ENCODE peak calls at places on chromosomes 7 and 10, in nine cellular contexts. One of them, this sample, is unnamed.

GRCh38 chr7:6226194-6226799 is 46.1 kb downstream of the CYTH3 start:
- DNase-seq in DMS53: no peak
- DNase-seq in fibroblast of lung: peak
- DNase-seq in LHCN-M2: no peak
- DNase-seq in stimulated activated CD8-positive, alpha-beta memory T cell treated with anti-CD3 and anti-CD28 coated beads, Interleukin-7, amount 100 ng/mL, for 1 hour: no peak
- DNase-seq in stimulated activated naive CD8-positive, alpha-beta T cell treated with anti-CD3 and anti-CD28 coated beads, Interleukin-15, Interleukin-2, amounts not matched to agents 100 U/mL and 50 U/mL, for 24 hours: no peak
- DNase-seq in cardiac septum: no peak
- DNase-seq in heart left ventricle: no peak
- DNase-seq in cerebellar cortex: no peak
- DNase-seq in this sample: no peak

GRCh38 chr10:91340613-91341362 is 69.4 kb upstream of the HECTD2 start:
- DNase-seq in DMS53: no peak
- DNase-seq in fibroblast of lung: peak
- DNase-seq in LHCN-M2: peak
- DNase-seq in stimulated activated CD8-positive, alpha-beta memory T cell treated with anti-CD3 and anti-CD28 coated beads, Interleukin-7, amount 100 ng/mL, for 1 hour: no peak
- DNase-seq in stimulated activated naive CD8-positive, alpha-beta T cell treated with anti-CD3 and anti-CD28 coated beads, Interleukin-15, Interleukin-2, amounts not matched to agents 100 U/mL and 50 U/mL, for 24 hours: no peak
- DNase-seq in cardiac septum: no peak
- DNase-seq in heart left ventricle: peak
- DNase-seq in cerebellar cortex: no peak
- DNase-seq in this sample: no peak

GRCh38 chr7:13963925-13964324 is 25.5 kb downstream of the ETV1 start:
- DNase-seq in DMS53: no peak
- DNase-seq in fibroblast of lung: no peak
- DNase-seq in LHCN-M2: no peak
- DNase-seq in stimulated activated CD8-positive, alpha-beta memory T cell treated with anti-CD3 and anti-CD28 coated beads, Interleukin-7, amount 100 ng/mL, for 1 hour: no peak
- DNase-seq in stimulated activated naive CD8-positive, alpha-beta T cell treated with anti-CD3 and anti-CD28 coated beads, Interleukin-15, Interleukin-2, amounts not matched to agents 100 U/mL and 50 U/mL, for 24 hours: no peak
- DNase-seq in cardiac septum: no peak
- DNase-seq in heart left ventricle: no peak
- DNase-seq in cerebellar cortex: no peak
- DNase-seq in this sample: no peak

GRCh38 chr10:130993612-130994011 is 317.9 kb downstream of the TCERG1L start:
- DNase-seq in DMS53: no peak
- DNase-seq in fibroblast of lung: no peak
- DNase-seq in LHCN-M2: no peak
- DNase-seq in stimulated activated CD8-positive, alpha-beta memory T cell treated with anti-CD3 and anti-CD28 coated beads, Interleukin-7, amount 100 ng/mL, for 1 hour: no peak
- DNase-seq in stimulated activated naive CD8-positive, alpha-beta T cell treated with anti-CD3 and anti-CD28 coated beads, Interleukin-15, Interleukin-2, amounts not matched to agents 100 U/mL and 50 U/mL, for 24 hours: no peak
- DNase-seq in cardiac septum: no peak
- DNase-seq in heart left ventricle: no peak
- DNase-seq in cerebellar cortex: no peak
- DNase-seq in this sample: no peak

GRCh38 chr10:78991187-78991586 is 77.6 kb upstream of the ZMIZ1 start:
- DNase-seq in DMS53: peak
- DNase-seq in fibroblast of lung: no peak
- DNase-seq in LHCN-M2: peak
- DNase-seq in stimulated activated CD8-positive, alpha-beta memory T cell treated with anti-CD3 and anti-CD28 coated beads, Interleukin-7, amount 100 ng/mL, for 1 hour: no peak
- DNase-seq in stimulated activated naive CD8-positive, alpha-beta T cell treated with anti-CD3 and anti-CD28 coated beads, Interleukin-15, Interleukin-2, amounts not matched to agents 100 U/mL and 50 U/mL, for 24 hours: no peak
- DNase-seq in cardiac septum: no peak
- DNase-seq in heart left ventricle: no peak
- DNase-seq in cerebellar cortex: no peak
- DNase-seq in this sample: no peak

GRCh38 chr10:78341953-78342614 is 308.4 kb downstream of the RPS24 start:
- DNase-seq in DMS53: no peak
- DNase-seq in fibroblast of lung: no peak
- DNase-seq in LHCN-M2: no peak
- DNase-seq in stimulated activated CD8-positive, alpha-beta memory T cell treated with anti-CD3 and anti-CD28 coated beads, Interleukin-7, amount 100 ng/mL, for 1 hour: no peak
- DNase-seq in stimulated activated naive CD8-positive, alpha-beta T cell treated with anti-CD3 and anti-CD28 coated beads, Interleukin-15, Interleukin-2, amounts not matched to agents 100 U/mL and 50 U/mL, for 24 hours: no peak
- DNase-seq in cardiac septum: peak
- DNase-seq in heart left ventricle: no peak
- DNase-seq in cerebellar cortex: no peak
- DNase-seq in this sample: no peak

GRCh38 chr10:13683017-13683416 is 96.3 kb downstream of the PRPF18 start:
- DNase-seq in DMS53: no peak
- DNase-seq in fibroblast of lung: no peak
- DNase-seq in LHCN-M2: no peak
- DNase-seq in stimulated activated CD8-positive, alpha-beta memory T cell treated with anti-CD3 and anti-CD28 coated beads, Interleukin-7, amount 100 ng/mL, for 1 hour: no peak
- DNase-seq in stimulated activated naive CD8-positive, alpha-beta T cell treated with anti-CD3 and anti-CD28 coated beads, Interleukin-15, Interleukin-2, amounts not matched to agents 100 U/mL and 50 U/mL, for 24 hours: no peak
- DNase-seq in cardiac septum: no peak
- DNase-seq in heart left ventricle: no peak
- DNase-seq in cerebellar cortex: no peak
- DNase-seq in this sample: no peak

GRCh38 chr10:47206449-47207279 is 93.3 kb upstream of the GDF10 start:
- DNase-seq in DMS53: no peak
- DNase-seq in fibroblast of lung: no peak
- DNase-seq in LHCN-M2: no peak
- DNase-seq in stimulated activated CD8-positive, alpha-beta memory T cell treated with anti-CD3 and anti-CD28 coated beads, Interleukin-7, amount 100 ng/mL, for 1 hour: no peak
- DNase-seq in stimulated activated naive CD8-positive, alpha-beta T cell treated with anti-CD3 and anti-CD28 coated beads, Interleukin-15, Interleukin-2, amounts not matched to agents 100 U/mL and 50 U/mL, for 24 hours: no peak
- DNase-seq in cardiac septum: no peak
- DNase-seq in heart left ventricle: no peak
- DNase-seq in cerebellar cortex: no peak
- DNase-seq in this sample: no peak

GRCh38 chr7:74306737-74307469 is 17.7 kb downstream of the CLIP2 start:
- DNase-seq in DMS53: no peak
- DNase-seq in fibroblast of lung: peak
- DNase-seq in LHCN-M2: peak
- DNase-seq in stimulated activated CD8-positive, alpha-beta memory T cell treated with anti-CD3 and anti-CD28 coated beads, Interleukin-7, amount 100 ng/mL, for 1 hour: no peak
- DNase-seq in stimulated activated naive CD8-positive, alpha-beta T cell treated with anti-CD3 and anti-CD28 coated beads, Interleukin-15, Interleukin-2, amounts not matched to agents 100 U/mL and 50 U/mL, for 24 hours: peak
- DNase-seq in cardiac septum: no peak
- DNase-seq in heart left ventricle: peak
- DNase-seq in cerebellar cortex: peak
- DNase-seq in this sample: peak

GRCh38 chr10:75683158-75683557 is 251.7 kb downstream of the LRMDA start:
- DNase-seq in DMS53: no peak
- DNase-seq in fibroblast of lung: peak
- DNase-seq in LHCN-M2: no peak
- DNase-seq in stimulated activated CD8-positive, alpha-beta memory T cell treated with anti-CD3 and anti-CD28 coated beads, Interleukin-7, amount 100 ng/mL, for 1 hour: no peak
- DNase-seq in stimulated activated naive CD8-positive, alpha-beta T cell treated with anti-CD3 and anti-CD28 coated beads, Interleukin-15, Interleukin-2, amounts not matched to agents 100 U/mL and 50 U/mL, for 24 hours: no peak
- DNase-seq in cardiac septum: no peak
- DNase-seq in heart left ventricle: peak
- DNase-seq in cerebellar cortex: no peak
- DNase-seq in this sample: no peak

GRCh38 chr10:49745756-49746155 is 16.4 kb downstream of the OGDHL start:
- DNase-seq in DMS53: no peak
- DNase-seq in fibroblast of lung: no peak
- DNase-seq in LHCN-M2: no peak
- DNase-seq in stimulated activated CD8-positive, alpha-beta memory T cell treated with anti-CD3 and anti-CD28 coated beads, Interleukin-7, amount 100 ng/mL, for 1 hour: no peak
- DNase-seq in stimulated activated naive CD8-positive, alpha-beta T cell treated with anti-CD3 and anti-CD28 coated beads, Interleukin-15, Interleukin-2, amounts not matched to agents 100 U/mL and 50 U/mL, for 24 hours: no peak
- DNase-seq in cardiac septum: no peak
- DNase-seq in heart left ventricle: peak
- DNase-seq in cerebellar cortex: no peak
- DNase-seq in this sample: no peak

GRCh38 chr7:31125171-31125570 is 73.1 kb downstream of the ADCYAP1R1 start:
- DNase-seq in DMS53: no peak
- DNase-seq in fibroblast of lung: no peak
- DNase-seq in LHCN-M2: no peak
- DNase-seq in stimulated activated CD8-positive, alpha-beta memory T cell treated with anti-CD3 and anti-CD28 coated beads, Interleukin-7, amount 100 ng/mL, for 1 hour: no peak
- DNase-seq in stimulated activated naive CD8-positive, alpha-beta T cell treated with anti-CD3 and anti-CD28 coated beads, Interleukin-15, Interleukin-2, amounts not matched to agents 100 U/mL and 50 U/mL, for 24 hours: no peak
- DNase-seq in cardiac septum: no peak
- DNase-seq in heart left ventricle: no peak
- DNase-seq in cerebellar cortex: no peak
- DNase-seq in this sample: no peak

GRCh38 chr10:23439452-23439919 is 611 bp downstream of the OTUD1 start:
- DNase-seq in DMS53: peak
- DNase-seq in fibroblast of lung: no peak
- DNase-seq in LHCN-M2: no peak
- DNase-seq in stimulated activated CD8-positive, alpha-beta memory T cell treated with anti-CD3 and anti-CD28 coated beads, Interleukin-7, amount 100 ng/mL, for 1 hour: no peak
- DNase-seq in stimulated activated naive CD8-positive, alpha-beta T cell treated with anti-CD3 and anti-CD28 coated beads, Interleukin-15, Interleukin-2, amounts not matched to agents 100 U/mL and 50 U/mL, for 24 hours: no peak
- DNase-seq in cardiac septum: no peak
- DNase-seq in heart left ventricle: peak
- DNase-seq in cerebellar cortex: no peak
- DNase-seq in this sample: no peak

GRCh38 chr10:85612833-85613232 is 753.8 kb downstream of the GRID1 start:
- DNase-seq in DMS53: peak
- DNase-seq in fibroblast of lung: no peak
- DNase-seq in LHCN-M2: no peak
- DNase-seq in stimulated activated CD8-positive, alpha-beta memory T cell treated with anti-CD3 and anti-CD28 coated beads, Interleukin-7, amount 100 ng/mL, for 1 hour: no peak
- DNase-seq in stimulated activated naive CD8-positive, alpha-beta T cell treated with anti-CD3 and anti-CD28 coated beads, Interleukin-15, Interleukin-2, amounts not matched to agents 100 U/mL and 50 U/mL, for 24 hours: peak
- DNase-seq in cardiac septum: peak
- DNase-seq in heart left ventricle: no peak
- DNase-seq in cerebellar cortex: no peak
- DNase-seq in this sample: no peak

GRCh38 chr10:98268694-98269386 is 846 bp upstream of the LOXL4 start:
- DNase-seq in DMS53: no peak
- DNase-seq in fibroblast of lung: no peak
- DNase-seq in LHCN-M2: no peak
- DNase-seq in stimulated activated CD8-positive, alpha-beta memory T cell treated with anti-CD3 and anti-CD28 coated beads, Interleukin-7, amount 100 ng/mL, for 1 hour: no peak
- DNase-seq in stimulated activated naive CD8-positive, alpha-beta T cell treated with anti-CD3 and anti-CD28 coated beads, Interleukin-15, Interleukin-2, amounts not matched to agents 100 U/mL and 50 U/mL, for 24 hours: peak
- DNase-seq in cardiac septum: no peak
- DNase-seq in heart left ventricle: no peak
- DNase-seq in cerebellar cortex: no peak
- DNase-seq in this sample: peak

GRCh38 chr10:86937502-86938154 is 19.8 kb downstream of the MMRN2 start:
- DNase-seq in DMS53: no peak
- DNase-seq in fibroblast of lung: no peak
- DNase-seq in LHCN-M2: no peak
- DNase-seq in stimulated activated CD8-positive, alpha-beta memory T cell treated with anti-CD3 and anti-CD28 coated beads, Interleukin-7, amount 100 ng/mL, for 1 hour: no peak
- DNase-seq in stimulated activated naive CD8-positive, alpha-beta T cell treated with anti-CD3 and anti-CD28 coated beads, Interleukin-15, Interleukin-2, amounts not matched to agents 100 U/mL and 50 U/mL, for 24 hours: no peak
- DNase-seq in cardiac septum: no peak
- DNase-seq in heart left ventricle: no peak
- DNase-seq in cerebellar cortex: no peak
- DNase-seq in this sample: no peak

GRCh38 chr7:42527004-42527403 is 290.0 kb upstream of the GLI3 start:
- DNase-seq in DMS53: no peak
- DNase-seq in fibroblast of lung: no peak
- DNase-seq in LHCN-M2: no peak
- DNase-seq in stimulated activated CD8-positive, alpha-beta memory T cell treated with anti-CD3 and anti-CD28 coated beads, Interleukin-7, amount 100 ng/mL, for 1 hour: no peak
- DNase-seq in stimulated activated naive CD8-positive, alpha-beta T cell treated with anti-CD3 and anti-CD28 coated beads, Interleukin-15, Interleukin-2, amounts not matched to agents 100 U/mL and 50 U/mL, for 24 hours: no peak
- DNase-seq in cardiac septum: no peak
- DNase-seq in heart left ventricle: no peak
- DNase-seq in cerebellar cortex: no peak
- DNase-seq in this sample: no peak

GRCh38 chr7:31921047-31921446 is 149.2 kb downstream of the PDE1C start:
- DNase-seq in DMS53: no peak
- DNase-seq in fibroblast of lung: no peak
- DNase-seq in LHCN-M2: no peak
- DNase-seq in stimulated activated CD8-positive, alpha-beta memory T cell treated with anti-CD3 and anti-CD28 coated beads, Interleukin-7, amount 100 ng/mL, for 1 hour: no peak
- DNase-seq in stimulated activated naive CD8-positive, alpha-beta T cell treated with anti-CD3 and anti-CD28 coated beads, Interleukin-15, Interleukin-2, amounts not matched to agents 100 U/mL and 50 U/mL, for 24 hours: no peak
- DNase-seq in cardiac septum: no peak
- DNase-seq in heart left ventricle: no peak
- DNase-seq in cerebellar cortex: no peak
- DNase-seq in this sample: no peak

GRCh38 chr10:66550351-66550750 is 375.5 kb upstream of the LRRTM3 start:
- DNase-seq in DMS53: no peak
- DNase-seq in fibroblast of lung: no peak
- DNase-seq in LHCN-M2: no peak
- DNase-seq in stimulated activated CD8-positive, alpha-beta memory T cell treated with anti-CD3 and anti-CD28 coated beads, Interleukin-7, amount 100 ng/mL, for 1 hour: no peak
- DNase-seq in stimulated activated naive CD8-positive, alpha-beta T cell treated with anti-CD3 and anti-CD28 coated beads, Interleukin-15, Interleukin-2, amounts not matched to agents 100 U/mL and 50 U/mL, for 24 hours: no peak
- DNase-seq in cardiac septum: no peak
- DNase-seq in heart left ventricle: no peak
- DNase-seq in cerebellar cortex: peak
- DNase-seq in this sample: no peak

GRCh38 chr7:17234398-17235021 is 63.9 kb upstream of the AHR start:
- DNase-seq in DMS53: peak
- DNase-seq in fibroblast of lung: peak
- DNase-seq in LHCN-M2: peak
- DNase-seq in stimulated activated CD8-positive, alpha-beta memory T cell treated with anti-CD3 and anti-CD28 coated beads, Interleukin-7, amount 100 ng/mL, for 1 hour: peak
- DNase-seq in stimulated activated naive CD8-positive, alpha-beta T cell treated with anti-CD3 and anti-CD28 coated beads, Interleukin-15, Interleukin-2, amounts not matched to agents 100 U/mL and 50 U/mL, for 24 hours: peak
- DNase-seq in cardiac septum: no peak
- DNase-seq in heart left ventricle: no peak
- DNase-seq in cerebellar cortex: no peak
- DNase-seq in this sample: peak

GRCh38 chr7:141695803-141696289 is 6.1 kb downstream of the DENND11 start:
- DNase-seq in DMS53: peak
- DNase-seq in fibroblast of lung: no peak
- DNase-seq in LHCN-M2: no peak
- DNase-seq in stimulated activated CD8-positive, alpha-beta memory T cell treated with anti-CD3 and anti-CD28 coated beads, Interleukin-7, amount 100 ng/mL, for 1 hour: no peak
- DNase-seq in stimulated activated naive CD8-positive, alpha-beta T cell treated with anti-CD3 and anti-CD28 coated beads, Interleukin-15, Interleukin-2, amounts not matched to agents 100 U/mL and 50 U/mL, for 24 hours: no peak
- DNase-seq in cardiac septum: no peak
- DNase-seq in heart left ventricle: no peak
- DNase-seq in cerebellar cortex: peak
- DNase-seq in this sample: no peak

GRCh38 chr7:106313456-106313891 is 28.7 kb upstream of the NAMPT start:
- DNase-seq in DMS53: peak
- DNase-seq in fibroblast of lung: peak
- DNase-seq in LHCN-M2: peak
- DNase-seq in stimulated activated CD8-positive, alpha-beta memory T cell treated with anti-CD3 and anti-CD28 coated beads, Interleukin-7, amount 100 ng/mL, for 1 hour: no peak
- DNase-seq in stimulated activated naive CD8-positive, alpha-beta T cell treated with anti-CD3 and anti-CD28 coated beads, Interleukin-15, Interleukin-2, amounts not matched to agents 100 U/mL and 50 U/mL, for 24 hours: no peak
- DNase-seq in cardiac septum: no peak
- DNase-seq in heart left ventricle: no peak
- DNase-seq in cerebellar cortex: no peak
- DNase-seq in this sample: no peak

GRCh38 chr7:30764030-30764991 is 6.9 kb upstream of the MINDY4 start:
- DNase-seq in DMS53: no peak
- DNase-seq in fibroblast of lung: peak
- DNase-seq in LHCN-M2: peak
- DNase-seq in stimulated activated CD8-positive, alpha-beta memory T cell treated with anti-CD3 and anti-CD28 coated beads, Interleukin-7, amount 100 ng/mL, for 1 hour: no peak
- DNase-seq in stimulated activated naive CD8-positive, alpha-beta T cell treated with anti-CD3 and anti-CD28 coated beads, Interleukin-15, Interleukin-2, amounts not matched to agents 100 U/mL and 50 U/mL, for 24 hours: no peak
- DNase-seq in cardiac septum: no peak
- DNase-seq in heart left ventricle: peak
- DNase-seq in cerebellar cortex: no peak
- DNase-seq in this sample: no peak

GRCh38 chr10:78928330-78928729 is 140.4 kb upstream of the ZMIZ1 start:
- DNase-seq in DMS53: no peak
- DNase-seq in fibroblast of lung: no peak
- DNase-seq in LHCN-M2: no peak
- DNase-seq in stimulated activated CD8-positive, alpha-beta memory T cell treated with anti-CD3 and anti-CD28 coated beads, Interleukin-7, amount 100 ng/mL, for 1 hour: no peak
- DNase-seq in stimulated activated naive CD8-positive, alpha-beta T cell treated with anti-CD3 and anti-CD28 coated beads, Interleukin-15, Interleukin-2, amounts not matched to agents 100 U/mL and 50 U/mL, for 24 hours: no peak
- DNase-seq in cardiac septum: no peak
- DNase-seq in heart left ventricle: no peak
- DNase-seq in cerebellar cortex: no peak
- DNase-seq in this sample: no peak

GRCh38 chr10:65793738-65794425 is 1132.0 kb upstream of the LRRTM3 start:
- DNase-seq in DMS53: no peak
- DNase-seq in fibroblast of lung: peak
- DNase-seq in LHCN-M2: peak
- DNase-seq in stimulated activated CD8-positive, alpha-beta memory T cell treated with anti-CD3 and anti-CD28 coated beads, Interleukin-7, amount 100 ng/mL, for 1 hour: no peak
- DNase-seq in stimulated activated naive CD8-positive, alpha-beta T cell treated with anti-CD3 and anti-CD28 coated beads, Interleukin-15, Interleukin-2, amounts not matched to agents 100 U/mL and 50 U/mL, for 24 hours: no peak
- DNase-seq in cardiac septum: no peak
- DNase-seq in heart left ventricle: no peak
- DNase-seq in cerebellar cortex: no peak
- DNase-seq in this sample: no peak

GRCh38 chr10:43204394-43204942 is 62.4 kb downstream of the RASGEF1A start:
- DNase-seq in DMS53: no peak
- DNase-seq in fibroblast of lung: no peak
- DNase-seq in LHCN-M2: no peak
- DNase-seq in stimulated activated CD8-positive, alpha-beta memory T cell treated with anti-CD3 and anti-CD28 coated beads, Interleukin-7, amount 100 ng/mL, for 1 hour: no peak
- DNase-seq in stimulated activated naive CD8-positive, alpha-beta T cell treated with anti-CD3 and anti-CD28 coated beads, Interleukin-15, Interleukin-2, amounts not matched to agents 100 U/mL and 50 U/mL, for 24 hours: no peak
- DNase-seq in cardiac septum: peak
- DNase-seq in heart left ventricle: peak
- DNase-seq in cerebellar cortex: no peak
- DNase-seq in this sample: no peak

GRCh38 chr7:83541187-83541960 is 107.6 kb downstream of the SEMA3E start:
- DNase-seq in DMS53: peak
- DNase-seq in fibroblast of lung: no peak
- DNase-seq in LHCN-M2: no peak
- DNase-seq in stimulated activated CD8-positive, alpha-beta memory T cell treated with anti-CD3 and anti-CD28 coated beads, Interleukin-7, amount 100 ng/mL, for 1 hour: no peak
- DNase-seq in stimulated activated naive CD8-positive, alpha-beta T cell treated with anti-CD3 and anti-CD28 coated beads, Interleukin-15, Interleukin-2, amounts not matched to agents 100 U/mL and 50 U/mL, for 24 hours: no peak
- DNase-seq in cardiac septum: no peak
- DNase-seq in heart left ventricle: no peak
- DNase-seq in cerebellar cortex: no peak
- DNase-seq in this sample: no peak

GRCh38 chr7:49717547-49717946 is 55.9 kb upstream of the VWC2 start:
- DNase-seq in DMS53: no peak
- DNase-seq in fibroblast of lung: no peak
- DNase-seq in LHCN-M2: no peak
- DNase-seq in stimulated activated CD8-positive, alpha-beta memory T cell treated with anti-CD3 and anti-CD28 coated beads, Interleukin-7, amount 100 ng/mL, for 1 hour: no peak
- DNase-seq in stimulated activated naive CD8-positive, alpha-beta T cell treated with anti-CD3 and anti-CD28 coated beads, Interleukin-15, Interleukin-2, amounts not matched to agents 100 U/mL and 50 U/mL, for 24 hours: no peak
- DNase-seq in cardiac septum: no peak
- DNase-seq in heart left ventricle: no peak
- DNase-seq in cerebellar cortex: no peak
- DNase-seq in this sample: no peak

GRCh38 chr7:151051108-151051507 is 2.8 kb downstream of the ASIC3 start:
- DNase-seq in DMS53: peak
- DNase-seq in fibroblast of lung: peak
- DNase-seq in LHCN-M2: no peak
- DNase-seq in stimulated activated CD8-positive, alpha-beta memory T cell treated with anti-CD3 and anti-CD28 coated beads, Interleukin-7, amount 100 ng/mL, for 1 hour: no peak
- DNase-seq in stimulated activated naive CD8-positive, alpha-beta T cell treated with anti-CD3 and anti-CD28 coated beads, Interleukin-15, Interleukin-2, amounts not matched to agents 100 U/mL and 50 U/mL, for 24 hours: peak
- DNase-seq in cardiac septum: no peak
- DNase-seq in heart left ventricle: peak
- DNase-seq in cerebellar cortex: no peak
- DNase-seq in this sample: no peak

GRCh38 chr7:2985866-2986265 is 57.8 kb downstream of the CARD11 start:
- DNase-seq in DMS53: no peak
- DNase-seq in fibroblast of lung: no peak
- DNase-seq in LHCN-M2: no peak
- DNase-seq in stimulated activated CD8-positive, alpha-beta memory T cell treated with anti-CD3 and anti-CD28 coated beads, Interleukin-7, amount 100 ng/mL, for 1 hour: no peak
- DNase-seq in stimulated activated naive CD8-positive, alpha-beta T cell treated with anti-CD3 and anti-CD28 coated beads, Interleukin-15, Interleukin-2, amounts not matched to agents 100 U/mL and 50 U/mL, for 24 hours: no peak
- DNase-seq in cardiac septum: peak
- DNase-seq in heart left ventricle: no peak
- DNase-seq in cerebellar cortex: no peak
- DNase-seq in this sample: no peak

GRCh38 chr7:122304996-122305421 is 459 bp upstream of the FEZF1 start:
- DNase-seq in DMS53: peak
- DNase-seq in fibroblast of lung: peak
- DNase-seq in LHCN-M2: no peak
- DNase-seq in stimulated activated CD8-positive, alpha-beta memory T cell treated with anti-CD3 and anti-CD28 coated beads, Interleukin-7, amount 100 ng/mL, for 1 hour: no peak
- DNase-seq in stimulated activated naive CD8-positive, alpha-beta T cell treated with anti-CD3 and anti-CD28 coated beads, Interleukin-15, Interleukin-2, amounts not matched to agents 100 U/mL and 50 U/mL, for 24 hours: no peak
- DNase-seq in cardiac septum: no peak
- DNase-seq in heart left ventricle: no peak
- DNase-seq in cerebellar cortex: no peak
- DNase-seq in this sample: no peak